ENCODE peak calls at places on chromosomes 5 and 9, in ten cellular contexts. P is PC-3, L is mesenchymal stem cell, Z is HCT116, U is osteoblast, D is hepatocyte, A is DND-41, J is mammary epithelial cell, W is GM23248, C is neural progenitor cell. Q is an unnamed sample. For H3K36me3 and H3K4me1, the result is how much of the 10 kb centered on the place peaks cover.

GRCh38 chr9:68919666-68920065 is 94.2 kb downstream of the PRKACG start:
- DNase-seq in W (no peak), U (peak), Z (no peak), L (no peak), C (no peak), D (no peak), J (no peak), A (no peak), P (no peak), Q (peak)

GRCh38 chr9:69193685-69194032 is 19.6 kb downstream of the TJP2 start:
- DNase-seq in J (no peak), Z (no peak), D (no peak), C (peak), A (no peak), P (peak), L (no peak), U (no peak), W (no peak), Q (peak)

GRCh38 chr9:89844535-89844934 is 239.7 kb downstream of the GADD45G start:
- DNase-seq in L (no peak), W (no peak), D (no peak), P (no peak), U (no peak), A (no peak), C (no peak), J (peak), Z (no peak), Q (no peak)

GRCh38 chr5:175443514-175444059 is 395 bp downstream of the DRD1 start:
- DNase-seq in C (peak), D (no peak), L (no peak), A (no peak), J (no peak), U (peak), P (no peak), W (peak), Z (no peak), Q (no peak)

GRCh38 chr9:137227057-137227852 is at the start of gene RNF224:
- DNase-seq in J (peak), C (peak), P (peak), D (peak), U (peak), L (peak), Z (peak), A (peak), W (peak), Q (peak)

GRCh38 chr5:36301858-36302603 is at the start of gene RANBP3L:
- DNase-seq in A (no peak), Z (no peak), U (no peak), L (peak), D (peak), C (peak), J (peak), W (peak), P (peak), Q (peak)

GRCh38 chr5:10366310-10367297 is 13.1 kb downstream of the MARCHF6 start:
- DNase-seq in W (peak), D (peak), P (peak), Z (no peak), J (peak), C (no peak), A (no peak), U (peak), L (peak), Q (no peak)

GRCh38 chr9:127163409-127163808 is 41.0 kb upstream of the ANGPTL2 start:
- DNase-seq in P (no peak), Z (no peak), U (peak), L (peak), A (no peak), W (peak), J (peak), C (no peak), D (no peak), Q (peak)

GRCh38 chr9:91486699-91487497 is 63.3 kb upstream of the NFIL3 start:
- DNase-seq in C (no peak), U (peak), A (no peak), D (no peak), J (no peak), L (peak), W (peak), Z (no peak), P (no peak), Q (no peak)

GRCh38 chr5:50666261-50667078 is at the start of gene PARP8:
- DNase-seq in J (peak), A (peak), L (peak), Z (no peak), U (peak), P (no peak), W (peak), D (peak), C (peak), Q (peak)

GRCh38 chr5:109937951-109938350 is 248.2 kb downstream of the MAN2A1 start:
- DNase-seq in D (no peak), C (no peak), P (no peak), A (no peak), J (no peak), W (no peak), L (no peak), U (no peak), Z (no peak), Q (no peak)

GRCh38 chr5:35736280-35736679 is 118.6 kb downstream of the SPEF2 start:
- DNase-seq in L (no peak), D (no peak), Z (no peak), C (no peak), P (peak), A (no peak), U (no peak), J (no peak), W (peak), Q (no peak)

GRCh38 chr5:175684931-175685330 is 27.1 kb downstream of the HRH2 start:
- DNase-seq in D (no peak), C (no peak), J (no peak), U (peak), P (no peak), Z (no peak), W (no peak), A (no peak), L (no peak), Q (no peak)

GRCh38 chr9:35717132-35717870 is 14.7 kb downstream of the TLN1 start:
- DNase-seq in D (no peak), W (no peak), L (no peak), C (no peak), U (peak), P (no peak), Z (no peak), A (no peak), J (no peak), Q (no peak)

GRCh38 chr5:10999714-11000113 is 238.7 kb upstream of the DAP start:
- DNase-seq in L (no peak), J (no peak), U (no peak), W (no peak), Z (no peak), D (no peak), C (no peak), P (no peak), A (no peak), Q (no peak)

GRCh38 chr9:27528886-27529315 is 713 bp downstream of the MOB3B start:
- DNase-seq in D (peak), A (no peak), C (peak), U (peak), J (peak), Z (no peak), W (peak), P (no peak), L (peak), Q (peak)

GRCh38 chr5:99077254-99077640 is 148.4 kb upstream of the CHD1 start:
- DNase-seq in D (no peak), P (no peak), A (no peak), Z (no peak), C (no peak), J (no peak), W (no peak), L (no peak), U (no peak), Q (no peak)

GRCh38 chr5:135326296-135327240 is 72.5 kb downstream of the MACROH2A1 start:
- DNase-seq in P (no peak), U (no peak), W (peak), C (no peak), D (no peak), L (no peak), J (no peak), A (no peak), Z (no peak), Q (no peak)

GRCh38 chr5:35665066-35665465 is 47.4 kb downstream of the SPEF2 start:
- DNase-seq in D (no peak), A (no peak), Z (no peak), W (no peak), U (no peak), P (no peak), C (no peak), L (no peak), J (no peak), Q (no peak)

GRCh38 chr9:112174965-112175795 is at the start of gene SUSD1:
- DNase-seq in A (peak), J (no peak), W (peak), L (peak), P (no peak), D (peak), U (peak), Z (no peak), C (peak), Q (no peak)

GRCh38 chr5:168844566-168845296 is 265.6 kb upstream of the PANK3 start:
- DNase-seq in C (peak), J (no peak), U (no peak), Z (no peak), A (no peak), W (no peak), P (no peak), D (no peak), L (no peak), Q (no peak)

GRCh38 chr5:14696057-14696456 is 31.5 kb downstream of the OTULIN start:
- DNase-seq in P (no peak), U (no peak), Z (no peak), C (no peak), W (peak), L (peak), D (no peak), J (no peak), A (no peak), Q (no peak)

GRCh38 chr9:29625292-29625731 is 2052.0 kb upstream of the C9orf72 start:
- DNase-seq in W (no peak), C (no peak), P (no peak), J (no peak), D (no peak), Z (no peak), L (peak), U (no peak), A (no peak), Q (no peak)

GRCh38 chr9:92655896-92656536 is 13.9 kb downstream of the IPPK start:
- DNase-seq in J (no peak), D (no peak), W (no peak), C (no peak), A (no peak), U (peak), Z (no peak), P (no peak), L (no peak), Q (no peak)

GRCh38 chr5:59367791-59368394 is 525.6 kb downstream of the PDE4D start:
- DNase-seq in W (peak), L (peak), U (peak), A (peak), J (peak), D (peak), Z (peak), C (peak), P (peak), Q (peak)

GRCh38 chr9:129910628-129911567 is 75.6 kb downstream of the USP20 start:
- DNase-seq in A (no peak), Z (peak), D (peak), P (peak), C (no peak), L (peak), J (peak), U (peak), W (peak), Q (no peak)

GRCh38 chr9:98314381-98315066 is 59.1 kb upstream of the TBC1D2 start:
- DNase-seq in U (peak), C (no peak), P (peak), D (peak), W (peak), Z (no peak), J (peak), A (no peak), L (peak), Q (no peak)

GRCh38 chr5:56457887-56458451 is 224.8 kb upstream of the ANKRD55 start:
- DNase-seq in Z (no peak), W (peak), J (no peak), L (no peak), U (no peak), C (no peak), D (no peak), A (no peak), P (no peak), Q (no peak)

GRCh38 chr5:168266016-168266415 is 25.4 kb upstream of the WWC1 start:
- DNase-seq in W (no peak), C (no peak), Z (no peak), D (no peak), U (no peak), A (no peak), L (no peak), P (no peak), J (no peak), Q (no peak)

GRCh38 chr5:102764381-102765005 is 9.4 kb downstream of the PAM start:
- DNase-seq in C (no peak), W (no peak), L (no peak), P (no peak), U (no peak), Z (no peak), D (no peak), A (no peak), J (no peak), Q (no peak)

GRCh38 chr5:131221888-131222287 is 42.0 kb upstream of the CDC42SE2 start:
- DNase-seq in A (no peak), C (no peak), U (no peak), P (peak), J (peak), D (no peak), L (no peak), Z (no peak), W (peak), Q (no peak)

GRCh38 chr9:133106511-133107244 is 14.4 kb downstream of the RALGDS start:
- DNase-seq in A (no peak), P (no peak), D (no peak), W (no peak), J (no peak), L (no peak), C (no peak), Z (no peak), U (peak), Q (no peak)
- H3K36me3 ChIP-seq in A (half or more), P (under half), D (under half), W (under half), J (under half), L (half or more), C (under half), Z (under half), U (under half), Q (under half)

GRCh38 chr5:157543825-157544622 is 31.6 kb downstream of the ADAM19 start:
- DNase-seq in J (no peak), W (peak), A (peak), C (no peak), L (peak), D (no peak), U (no peak), Z (no peak), P (no peak), Q (no peak)
- H3K4me1 ChIP-seq in J (under half), W (half or more), A (under half), C (under half), L (under half), D (under half), U (half or more), Z (under half), P (under half), Q (under half)

GRCh38 chr9:14479187-14479586 is 165.2 kb upstream of the NFIB start:
- DNase-seq in A (no peak), Z (no peak), U (no peak), J (no peak), W (no peak), C (no peak), D (no peak), L (peak), P (no peak), Q (no peak)
- H3K4me2 ChIP-seq in A (no peak), Z (no peak), U (no peak), J (no peak), W (no peak), C (no peak), D (no peak), L (no peak), P (no peak), Q (no peak)

GRCh38 chr5:41010572-41010971 is 60.6 kb downstream of the MROH2B start:
- DNase-seq in A (no peak), W (no peak), U (no peak), L (no peak), J (no peak), P (no peak), C (no peak), Z (no peak), D (no peak), Q (no peak)

GRCh38 chr5:41009228-41009627 is 61.9 kb downstream of the MROH2B start:
- DNase-seq in L (no peak), J (peak), C (no peak), U (peak), P (peak), A (no peak), D (no peak), W (peak), Z (peak), Q (no peak)

DNA sequence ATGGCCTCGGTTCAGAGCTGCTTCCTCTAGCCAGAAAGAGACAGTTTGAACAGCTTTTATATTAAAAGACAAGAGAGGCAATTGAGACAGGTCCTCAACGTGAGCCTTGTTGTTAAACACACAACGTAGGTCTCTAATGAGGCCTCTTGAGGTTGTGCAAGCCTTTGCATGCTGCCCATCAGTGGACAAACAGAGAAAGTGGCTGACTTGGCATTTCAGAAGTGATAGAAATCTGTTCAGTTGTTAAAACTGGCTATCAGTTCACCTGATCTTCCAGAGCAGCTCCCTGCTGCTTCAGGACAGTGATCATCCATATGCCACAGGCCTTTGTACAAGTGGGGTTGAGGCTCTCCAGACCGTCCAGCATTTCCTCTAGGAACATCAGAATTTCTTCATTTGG is 58.8 kb downstream of the MROH2B start:
- DNase-seq in P (no peak), A (no peak), L (no peak), C (no peak), W (no peak), Z (no peak), J (no peak), D (no peak), U (no peak), Q (no peak)
- H3K36me3 ChIP-seq in P (under half), A (under half), L (under half), C (under half), W (under half), Z (under half), J (under half), D (under half), U (under half), Q (under half)

GRCh38 chr5:178420424-178420823 is 169.8 kb downstream of the COL23A1 start:
- DNase-seq in P (no peak), C (peak), U (peak), J (no peak), L (no peak), D (no peak), W (no peak), Z (no peak), A (no peak), Q (no peak)
- H3K4me1 ChIP-seq in P (under half), C (under half), U (under half), J (under half), L (under half), D (under half), W (under half), Z (under half), A (under half), Q (under half)

DNA sequence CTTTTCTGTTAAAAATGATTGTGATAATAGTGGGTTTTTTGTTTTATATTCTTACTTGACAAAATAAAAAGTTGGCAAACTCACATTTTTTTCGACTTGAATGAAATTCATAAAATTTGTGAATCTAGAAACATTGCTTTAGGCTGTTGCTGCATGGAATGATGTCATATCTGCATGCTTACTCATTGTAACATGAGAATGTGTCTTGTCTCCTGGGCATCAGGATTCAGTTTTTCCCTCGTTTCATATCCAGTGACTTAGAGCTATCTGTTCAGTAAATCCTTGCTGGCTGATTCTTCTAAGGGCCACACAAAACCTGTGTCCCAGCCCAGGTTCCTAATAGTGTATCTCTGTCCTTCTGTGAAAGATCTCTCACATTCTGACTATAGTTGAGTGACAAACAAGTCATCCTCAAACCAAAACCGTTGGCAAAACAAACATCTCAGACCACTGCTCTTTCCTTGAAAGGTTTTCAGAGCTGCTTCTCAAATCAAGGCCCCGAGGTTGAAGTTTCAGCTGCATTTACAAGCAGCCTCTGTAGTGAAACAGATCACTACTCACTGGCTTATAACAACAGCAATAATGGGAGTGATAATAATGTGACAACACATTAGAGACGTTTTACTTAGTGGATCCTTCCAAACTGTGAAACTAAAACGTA is 95.0 kb downstream of the NPR3 start:
- DNase-seq in Z (no peak), J (peak), A (no peak), U (peak), W (peak), D (peak), P (peak), C (no peak), L (peak), Q (no peak)
- H3K4me2 ChIP-seq in Z (peak), J (no peak), A (no peak), U (peak), W (peak), D (peak), P (peak), C (no peak), L (peak), Q (no peak)

GRCh38 chr9:8724284-8725018 is 924.9 kb upstream of the DMAC1 start:
- DNase-seq in U (no peak), C (no peak), L (no peak), D (no peak), P (no peak), A (no peak), W (no peak), Z (no peak), J (no peak), Q (no peak)
- H3K36me3 ChIP-seq in U (under half), C (under half), L (under half), D (under half), P (under half), A (under half), W (under half), Z (under half), J (under half), Q (under half)

DNA sequence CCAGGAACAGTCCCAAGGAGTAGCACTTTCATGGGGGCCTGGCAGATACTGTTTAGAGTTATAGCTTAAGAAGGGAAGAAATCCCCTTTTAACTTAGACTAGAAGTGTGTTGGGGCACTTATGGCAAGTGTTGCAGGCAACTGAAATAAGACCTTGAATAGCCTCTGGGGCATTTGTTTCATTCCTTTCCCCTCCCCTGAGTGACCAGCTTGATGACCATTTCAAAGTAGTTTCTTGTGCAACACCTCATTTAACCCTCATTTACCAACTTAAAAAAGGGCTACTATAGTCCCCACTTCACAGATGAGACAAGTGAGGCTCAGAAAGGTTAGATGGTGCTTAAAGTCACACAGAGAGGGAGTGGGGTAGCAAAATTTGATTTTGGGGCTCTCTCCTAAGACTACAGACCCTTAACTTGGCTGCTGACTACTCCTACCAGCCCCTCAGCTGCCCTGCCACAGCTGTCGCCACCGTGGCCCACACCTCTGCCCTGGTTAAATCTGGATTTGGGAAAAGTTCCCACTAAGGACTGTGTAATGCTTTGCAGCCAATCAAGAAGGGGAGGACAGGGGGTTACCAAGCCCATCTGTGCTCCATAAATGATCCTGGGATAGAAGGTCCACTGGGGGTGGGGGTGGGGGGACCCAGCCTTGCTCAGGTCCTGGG is 5.5 kb downstream of the PDLIM4 start:
- DNase-seq in Z (no peak), W (peak), A (no peak), P (no peak), U (no peak), D (no peak), J (no peak), L (peak), C (no peak), Q (no peak)
- H3K4me1 ChIP-seq in Z (half or more), W (half or more), A (under half), P (half or more), U (half or more), D (under half), J (half or more), L (half or more), C (under half), Q (under half)

Q was measured in OCI-LY7.